ENCODE peak calls at places on chromosome 2, in nine cellular contexts. One of them, this sample, is unnamed.

GRCh38 chr2:189129971-189130370 is 49.6 kb downstream of the COL5A2 start:
- DNase-seq in neural progenitor cell: no peak
- DNase-seq in kidney: no peak
- DNase-seq in endothelial cell: no peak
- DNase-seq in spleen: no peak
- DNase-seq in foreskin fibroblast: peak
- DNase-seq in AG10803: peak
- DNase-seq in tibial artery: no peak
- DNase-seq in A549: no peak
- DNase-seq in this sample: no peak

GRCh38 chr2:64653174-64654062 is at the start of gene SERTAD2:
- DNase-seq in foreskin fibroblast: peak
- DNase-seq in spleen: peak
- DNase-seq in endothelial cell: peak
- DNase-seq in kidney: peak
- DNase-seq in A549: peak
- DNase-seq in AG10803: peak
- DNase-seq in tibial artery: peak
- DNase-seq in neural progenitor cell: peak
- DNase-seq in this sample: peak

GRCh38 chr2:27218614-27219013 is 1.4 kb downstream of the CAD start:
- DNase-seq in neural progenitor cell: no peak
- DNase-seq in AG10803: no peak
- DNase-seq in endothelial cell: no peak
- DNase-seq in tibial artery: no peak
- DNase-seq in foreskin fibroblast: no peak
- DNase-seq in kidney: no peak
- DNase-seq in spleen: no peak
- DNase-seq in A549: no peak
- DNase-seq in this sample: no peak

GRCh38 chr2:239369631-239370161 is 31.1 kb downstream of the HDAC4 start:
- DNase-seq in tibial artery: peak
- DNase-seq in foreskin fibroblast: peak
- DNase-seq in endothelial cell: no peak
- DNase-seq in A549: no peak
- DNase-seq in kidney: no peak
- DNase-seq in spleen: peak
- DNase-seq in AG10803: peak
- DNase-seq in neural progenitor cell: no peak
- DNase-seq in this sample: no peak

GRCh38 chr2:38935568-38936172 is 46.0 kb downstream of the ARHGEF33 start:
- DNase-seq in spleen: no peak
- DNase-seq in AG10803: peak
- DNase-seq in foreskin fibroblast: peak
- DNase-seq in endothelial cell: no peak
- DNase-seq in neural progenitor cell: no peak
- DNase-seq in kidney: no peak
- DNase-seq in tibial artery: no peak
- DNase-seq in A549: no peak
- DNase-seq in this sample: no peak

GRCh38 chr2:241030333-241030680 is 31.9 kb downstream of the SNED1 start:
- DNase-seq in spleen: no peak
- DNase-seq in A549: no peak
- DNase-seq in neural progenitor cell: no peak
- DNase-seq in tibial artery: no peak
- DNase-seq in kidney: no peak
- DNase-seq in foreskin fibroblast: no peak
- DNase-seq in endothelial cell: no peak
- DNase-seq in AG10803: no peak
- DNase-seq in this sample: no peak

GRCh38 chr2:135169900-135170753 is 118.0 kb downstream of the RAB3GAP1 start:
- DNase-seq in AG10803: no peak
- DNase-seq in endothelial cell: no peak
- DNase-seq in kidney: no peak
- DNase-seq in A549: no peak
- DNase-seq in spleen: no peak
- DNase-seq in tibial artery: no peak
- DNase-seq in neural progenitor cell: no peak
- DNase-seq in foreskin fibroblast: no peak
- DNase-seq in this sample: no peak

GRCh38 chr2:137924019-137924418 is 40.3 kb upstream of the HNMT start:
- DNase-seq in A549: no peak
- DNase-seq in spleen: no peak
- DNase-seq in kidney: no peak
- DNase-seq in tibial artery: no peak
- DNase-seq in endothelial cell: no peak
- DNase-seq in AG10803: peak
- DNase-seq in foreskin fibroblast: no peak
- DNase-seq in neural progenitor cell: no peak
- DNase-seq in this sample: no peak

GRCh38 chr2:178756843-178757242 is 50.4 kb downstream of the TTN start:
- DNase-seq in endothelial cell: no peak
- DNase-seq in AG10803: peak
- DNase-seq in foreskin fibroblast: peak
- DNase-seq in tibial artery: no peak
- DNase-seq in neural progenitor cell: no peak
- DNase-seq in A549: no peak
- DNase-seq in spleen: no peak
- DNase-seq in kidney: no peak
- DNase-seq in this sample: no peak

GRCh38 chr2:15334650-15335326 is 226.3 kb downstream of the NBAS start:
- DNase-seq in A549: no peak
- DNase-seq in neural progenitor cell: no peak
- DNase-seq in tibial artery: no peak
- DNase-seq in endothelial cell: no peak
- DNase-seq in AG10803: peak
- DNase-seq in foreskin fibroblast: peak
- DNase-seq in spleen: no peak
- DNase-seq in kidney: no peak
- DNase-seq in this sample: no peak

GRCh38 chr2:175999283-175999819 is 2.7 kb downstream of the LNPK start:
- DNase-seq in A549: no peak
- DNase-seq in endothelial cell: no peak
- DNase-seq in kidney: no peak
- DNase-seq in neural progenitor cell: no peak
- DNase-seq in spleen: no peak
- DNase-seq in foreskin fibroblast: no peak
- DNase-seq in tibial artery: no peak
- DNase-seq in AG10803: no peak
- DNase-seq in this sample: no peak

GRCh38 chr2:20868377-20868776 is 45.5 kb upstream of the LDAH start:
- DNase-seq in spleen: no peak
- DNase-seq in endothelial cell: no peak
- DNase-seq in neural progenitor cell: no peak
- DNase-seq in tibial artery: no peak
- DNase-seq in AG10803: no peak
- DNase-seq in foreskin fibroblast: no peak
- DNase-seq in A549: no peak
- DNase-seq in kidney: no peak
- DNase-seq in this sample: no peak

GRCh38 chr2:177056540-177056939 is 156.1 kb upstream of the HNRNPA3 start:
- DNase-seq in foreskin fibroblast: no peak
- DNase-seq in spleen: no peak
- DNase-seq in A549: peak
- DNase-seq in AG10803: no peak
- DNase-seq in neural progenitor cell: peak
- DNase-seq in tibial artery: no peak
- DNase-seq in kidney: no peak
- DNase-seq in endothelial cell: peak
- DNase-seq in this sample: no peak
- TF ChIP-seq CTCF in foreskin fibroblast: peak
- TF ChIP-seq CTCF in spleen: no peak
- TF ChIP-seq CTCF in A549: no peak
- TF ChIP-seq CTCF in AG10803: no peak
- TF ChIP-seq CTCF in neural progenitor cell: peak
- TF ChIP-seq CTCF in tibial artery: no peak
- TF ChIP-seq CTCF in kidney: no peak
- TF ChIP-seq CTCF in endothelial cell: peak
- TF ChIP-seq CTCF in this sample: no peak

GRCh38 chr2:113723411-113723810 is 33.0 kb downstream of the SLC35F5 start:
- DNase-seq in A549: no peak
- DNase-seq in spleen: no peak
- DNase-seq in AG10803: no peak
- DNase-seq in foreskin fibroblast: no peak
- DNase-seq in tibial artery: no peak
- DNase-seq in neural progenitor cell: no peak
- DNase-seq in kidney: no peak
- DNase-seq in endothelial cell: no peak
- DNase-seq in this sample: no peak

GRCh38 chr2:113716291-113716690 is 40.2 kb downstream of the SLC35F5 start:
- DNase-seq in neural progenitor cell: no peak
- DNase-seq in A549: no peak
- DNase-seq in endothelial cell: no peak
- DNase-seq in AG10803: peak
- DNase-seq in spleen: no peak
- DNase-seq in tibial artery: no peak
- DNase-seq in kidney: no peak
- DNase-seq in foreskin fibroblast: no peak
- DNase-seq in this sample: no peak

GRCh38 chr2:113724010-113724409 is 32.4 kb downstream of the SLC35F5 start:
- DNase-seq in AG10803: no peak
- DNase-seq in foreskin fibroblast: no peak
- DNase-seq in A549: no peak
- DNase-seq in kidney: no peak
- DNase-seq in endothelial cell: no peak
- DNase-seq in neural progenitor cell: no peak
- DNase-seq in spleen: no peak
- DNase-seq in tibial artery: no peak
- DNase-seq in this sample: no peak

GRCh38 chr2:113720167-113720566 is 36.3 kb downstream of the SLC35F5 start:
- DNase-seq in neural progenitor cell: peak
- DNase-seq in AG10803: peak
- DNase-seq in kidney: no peak
- DNase-seq in tibial artery: no peak
- DNase-seq in spleen: no peak
- DNase-seq in foreskin fibroblast: peak
- DNase-seq in endothelial cell: no peak
- DNase-seq in A549: peak
- DNase-seq in this sample: no peak
- TF ChIP-seq CTCF in neural progenitor cell: peak
- TF ChIP-seq CTCF in AG10803: peak
- TF ChIP-seq CTCF in kidney: peak
- TF ChIP-seq CTCF in tibial artery: peak
- TF ChIP-seq CTCF in spleen: peak
- TF ChIP-seq CTCF in foreskin fibroblast: peak
- TF ChIP-seq CTCF in endothelial cell: peak
- TF ChIP-seq CTCF in A549: peak
- TF ChIP-seq CTCF in this sample: peak

DNA sequence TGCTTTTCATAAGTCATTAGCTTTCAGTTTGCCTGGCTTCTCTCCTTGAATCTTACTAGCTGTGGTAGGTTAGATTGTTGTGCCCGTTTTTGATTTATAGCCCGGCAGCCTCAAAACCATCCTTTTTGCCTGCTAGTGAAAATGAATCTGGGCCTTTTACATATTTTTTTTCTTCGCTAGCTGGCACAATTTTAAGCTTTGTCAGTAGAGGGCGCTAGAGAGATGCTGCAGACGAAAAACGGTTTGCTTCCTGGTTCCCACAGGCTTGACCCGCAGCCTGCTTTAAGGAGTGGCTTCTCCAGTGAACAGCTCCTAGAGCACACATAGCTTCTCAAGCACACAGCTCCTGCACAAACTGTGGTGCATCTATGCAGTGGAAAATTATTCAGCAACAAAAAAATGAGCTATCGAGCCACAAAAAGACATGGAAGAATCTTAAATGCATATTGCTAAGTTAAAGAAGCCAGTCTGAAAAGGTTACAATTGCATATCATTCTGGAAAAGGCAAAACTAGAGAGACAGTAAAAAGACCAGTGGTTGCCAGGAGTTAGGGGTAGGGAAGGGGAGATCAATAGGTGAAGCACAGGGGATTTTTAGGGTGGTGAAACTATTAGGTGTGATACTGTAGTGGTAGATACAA is 47.9 kb downstream of the E2F6 start:
- DNase-seq in endothelial cell: peak
- DNase-seq in neural progenitor cell: peak
- DNase-seq in tibial artery: no peak
- DNase-seq in kidney: no peak
- DNase-seq in A549: peak
- DNase-seq in foreskin fibroblast: peak
- DNase-seq in spleen: no peak
- DNase-seq in AG10803: no peak
- DNase-seq in this sample: peak
- TF ChIP-seq CTCF in endothelial cell: peak
- TF ChIP-seq CTCF in neural progenitor cell: peak
- TF ChIP-seq CTCF in tibial artery: no peak
- TF ChIP-seq CTCF in kidney: peak
- TF ChIP-seq CTCF in A549: peak
- TF ChIP-seq CTCF in foreskin fibroblast: peak
- TF ChIP-seq CTCF in spleen: peak
- TF ChIP-seq CTCF in AG10803: peak
- TF ChIP-seq CTCF in this sample: peak

GRCh38 chr2:238263204-238264071 is 23.6 kb upstream of the HES6 start:
- DNase-seq in A549: peak
- DNase-seq in AG10803: peak
- DNase-seq in spleen: peak
- DNase-seq in foreskin fibroblast: peak
- DNase-seq in endothelial cell: peak
- DNase-seq in neural progenitor cell: peak
- DNase-seq in tibial artery: peak
- DNase-seq in kidney: peak
- DNase-seq in this sample: peak

GRCh38 chr2:238262496-238263122 is 22.8 kb upstream of the HES6 start:
- DNase-seq in neural progenitor cell: no peak
- DNase-seq in endothelial cell: no peak
- DNase-seq in spleen: no peak
- DNase-seq in A549: no peak
- DNase-seq in foreskin fibroblast: no peak
- DNase-seq in kidney: peak
- DNase-seq in tibial artery: no peak
- DNase-seq in AG10803: no peak
- DNase-seq in this sample: no peak

GRCh38 chr2:238265605-238266004 is 22.8 kb downstream of the PER2 start:
- DNase-seq in kidney: no peak
- DNase-seq in A549: no peak
- DNase-seq in neural progenitor cell: no peak
- DNase-seq in spleen: no peak
- DNase-seq in tibial artery: no peak
- DNase-seq in AG10803: no peak
- DNase-seq in endothelial cell: no peak
- DNase-seq in foreskin fibroblast: no peak
- DNase-seq in this sample: no peak

GRCh38 chr2:238261718-238262375 is 22.0 kb upstream of the HES6 start:
- DNase-seq in spleen: no peak
- DNase-seq in tibial artery: no peak
- DNase-seq in neural progenitor cell: no peak
- DNase-seq in AG10803: no peak
- DNase-seq in A549: no peak
- DNase-seq in kidney: peak
- DNase-seq in foreskin fibroblast: no peak
- DNase-seq in endothelial cell: no peak
- DNase-seq in this sample: no peak

DNA sequence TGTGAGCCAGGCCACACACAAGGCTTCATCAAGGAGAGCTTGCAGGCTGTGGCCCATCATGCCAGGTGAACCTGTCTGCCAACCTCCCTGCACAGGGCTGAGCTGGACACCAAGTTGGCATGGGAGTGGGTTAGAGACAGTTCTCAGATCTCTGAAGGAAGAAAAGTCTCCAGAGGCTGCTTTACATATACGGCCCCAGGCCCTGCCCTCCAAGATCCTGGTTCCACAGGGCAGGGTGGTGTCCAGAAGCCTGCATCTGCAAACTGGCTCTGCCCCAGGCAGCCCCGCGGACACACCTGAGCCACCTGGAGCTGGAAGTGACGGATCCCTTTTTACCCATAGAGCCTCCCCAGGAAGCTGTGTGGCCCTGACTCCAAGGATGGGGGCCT is 24.2 kb upstream of the HES6 start:
- DNase-seq in tibial artery: no peak
- DNase-seq in endothelial cell: no peak
- DNase-seq in A549: no peak
- DNase-seq in kidney: peak
- DNase-seq in neural progenitor cell: no peak
- DNase-seq in AG10803: no peak
- DNase-seq in spleen: peak
- DNase-seq in foreskin fibroblast: no peak
- DNase-seq in this sample: no peak
- TF ChIP-seq CTCF in tibial artery: no peak
- TF ChIP-seq CTCF in endothelial cell: no peak
- TF ChIP-seq CTCF in A549: no peak
- TF ChIP-seq CTCF in kidney: no peak
- TF ChIP-seq CTCF in neural progenitor cell: no peak
- TF ChIP-seq CTCF in AG10803: no peak
- TF ChIP-seq CTCF in spleen: no peak
- TF ChIP-seq CTCF in foreskin fibroblast: no peak
- TF ChIP-seq CTCF in this sample: no peak

This sample was measured in Calu3.